ENCODE peak calls at places on chromosomes 3 and 15, in five cellular contexts. F, K, Q, C and E are unnamed samples.
A peak's percentile ranks its signal among the peaks of the same experiment; 100 is the strongest.

GRCh38 chr3:140756240-140757016 is 78.6 kb downstream of the TRIM42 start:
- DNase-seq in K (no peak), F (no peak), C (no peak), Q (no peak), E (no peak)

GRCh38 chr3:15858547-15859506 is 61.0 kb upstream of the ANKRD28 start:
- DNase-seq in F (peak; percentile 77), Q (peak; percentile 15), C (peak; percentile 93), K (peak; percentile 3), E (peak; percentile 78)

GRCh38 chr3:49871536-49872157 is 1.9 kb upstream of the CAMKV start:
- DNase-seq in F (no peak), K (no peak), Q (no peak), C (no peak), E (no peak)

GRCh38 chr3:95418251-95418650 is 1355.4 kb downstream of the NSUN3 start:
- DNase-seq in K (no peak), C (no peak), F (no peak), Q (no peak), E (no peak)

GRCh38 chr3:128080323-128080898 is 28.2 kb downstream of the SEC61A1 start:
- DNase-seq in K (peak; percentile 97), C (no peak), F (no peak), Q (peak; percentile 81), E (no peak)

GRCh38 chr3:132038198-132038825 is 3.5 kb upstream of the CPNE4 start:
- DNase-seq in F (no peak), Q (no peak), K (peak; percentile 54), C (no peak), E (peak; percentile 60)

GRCh38 chr3:52441772-52442332 is 3.1 kb downstream of the SEMA3G start:
- DNase-seq in C (no peak), K (no peak), Q (no peak), F (peak; percentile 18), E (peak; percentile 55)

GRCh38 chr15:76904461-76905012 is 603 bp downstream of the SCAPER start:
- DNase-seq in Q (peak; percentile 49), F (peak; percentile 60), C (peak; percentile 52), K (peak; percentile 25), E (no peak)

GRCh38 chr3:69406156-69406555 is 20.3 kb upstream of the FRMD4B start:
- DNase-seq in F (no peak), Q (no peak), C (no peak), K (no peak), E (no peak)

GRCh38 chr15:42584031-42584765 is 8.8 kb downstream of the STARD9 start:
- DNase-seq in F (peak; percentile 39), Q (peak; percentile 40), K (no peak), C (no peak), E (peak; percentile 47)

GRCh38 chr15:71334874-71335273 is 219.6 kb downstream of the THSD4 start:
- DNase-seq in C (no peak), F (no peak), Q (no peak), K (peak; percentile 42), E (no peak)

GRCh38 chr3:9467451-9467850 is 70.0 kb downstream of the SETD5 start:
- DNase-seq in C (no peak), Q (no peak), K (no peak), F (no peak), E (no peak)

GRCh38 chr3:46812237-46812791 is 50.9 kb downstream of the MYL3 start:
- DNase-seq in Q (peak; percentile 69), K (no peak), F (peak; percentile 92), C (peak; percentile 65), E (peak; percentile 96)